ENCODE peak calls at places on chromosomes 11 and 22, in seven cellular contexts. Q is stimulated activated CD8-positive, alpha-beta memory T cell treated with anti-CD3 and anti-CD28 coated beads, Interleukin-7, amount 100 ng/mL, for 24 hours; U is iris pigment epithelial cell; M is left ventricle myocardium inferior; W is PC-9; R is GM23248; C is midbrain. J is an unnamed sample.

GRCh38 chr11:126115253-126115540 is 52.5 kb upstream of the CDON start:
- DNase-seq in Q (no peak), U (no peak), M (peak), W (no peak), R (peak), C (no peak), J (no peak)

GRCh38 chr22:47048123-47049077 is 285.9 kb downstream of the TBC1D22A start:
- DNase-seq in Q (no peak), U (no peak), M (no peak), W (no peak), R (no peak), C (no peak), J (no peak)

GRCh38 chr11:15937601-15938361 is 418.6 kb downstream of the SOX6 start:
- DNase-seq in Q (no peak), U (no peak), M (no peak), W (no peak), R (no peak), C (no peak), J (no peak)

GRCh38 chr11:199004-199581 is 6.2 kb downstream of the SCGB1C1 start:
- DNase-seq in Q (no peak), U (no peak), M (no peak), W (no peak), R (no peak), C (no peak), J (no peak)

GRCh38 chr11:95354304-95354703 is 123.3 kb upstream of the SESN3 start:
- DNase-seq in Q (no peak), U (no peak), M (no peak), W (no peak), R (no peak), C (no peak), J (no peak)

GRCh38 chr22:25203082-25203481 is 3.4 kb downstream of the CRYBB3 start:
- DNase-seq in Q (no peak), U (no peak), M (no peak), W (no peak), R (no peak), C (no peak), J (no peak)

GRCh38 chr11:119885861-119886567 is 157.0 kb upstream of the NECTIN1 start:
- DNase-seq in Q (no peak), U (no peak), M (no peak), W (no peak), R (no peak), C (no peak), J (no peak)

GRCh38 chr22:32200752-32201151 is 4.1 kb downstream of the RFPL2 start:
- DNase-seq in Q (no peak), U (no peak), M (no peak), W (no peak), R (no peak), C (no peak), J (no peak)

GRCh38 chr11:123235117-123235686 is 40.2 kb upstream of the CLMP start:
- DNase-seq in Q (peak), U (no peak), M (peak), W (no peak), R (peak), C (no peak), J (no peak)

GRCh38 chr11:108432783-108433182 is 34.5 kb downstream of the C11orf65 start:
- DNase-seq in Q (no peak), U (peak), M (no peak), W (no peak), R (peak), C (no peak), J (no peak)

GRCh38 chr22:42985541-42985925 is 29.4 kb downstream of the PACSIN2 start:
- DNase-seq in Q (no peak), U (no peak), M (no peak), W (no peak), R (no peak), C (no peak), J (no peak)

GRCh38 chr11:75272821-75273301 is 32.3 kb downstream of the TPBGL start:
- DNase-seq in Q (no peak), U (no peak), M (no peak), W (no peak), R (no peak), C (no peak), J (no peak)

GRCh38 chr11:65864758-65865471 is 4.7 kb downstream of the MUS81 start:
- DNase-seq in Q (no peak), U (no peak), M (peak), W (no peak), R (no peak), C (no peak), J (no peak)

GRCh38 chr11:10622957-10623787 is 54.7 kb upstream of the LYVE1 start:
- DNase-seq in Q (no peak), U (peak), M (peak), W (no peak), R (no peak), C (peak), J (no peak)

GRCh38 chr11:99589771-99590170 is 569.0 kb downstream of the CNTN5 start:
- DNase-seq in Q (no peak), U (no peak), M (no peak), W (no peak), R (no peak), C (no peak), J (no peak)

GRCh38 chr11:95699631-95700470 is 89.7 kb downstream of the FAM76B start:
- DNase-seq in Q (no peak), U (peak), M (no peak), W (no peak), R (peak), C (no peak), J (no peak)

GRCh38 chr11:77236901-77237300 is 64.6 kb downstream of the GDPD4 start:
- DNase-seq in Q (no peak), U (peak), M (no peak), W (no peak), R (peak), C (no peak), J (no peak)

GRCh38 chr22:48574776-48575566 is 1252.7 kb downstream of the BRD1 start:
- DNase-seq in Q (no peak), U (peak), M (no peak), W (no peak), R (peak), C (peak), J (no peak)

GRCh38 chr22:19632671-19633148 is 81.6 kb upstream of the SEPTIN5 start:
- DNase-seq in Q (no peak), U (no peak), M (no peak), W (no peak), R (peak), C (no peak), J (no peak)

GRCh38 chr11:134499990-134500389 is 87.9 kb upstream of the B3GAT1 start:
- DNase-seq in Q (no peak), U (no peak), M (no peak), W (no peak), R (no peak), C (no peak), J (no peak)

GRCh38 chr11:19160839-19161238 is 40.9 kb downstream of the CSRP3 start:
- DNase-seq in Q (no peak), U (no peak), M (no peak), W (no peak), R (no peak), C (no peak), J (no peak)

GRCh38 chr11:108160970-108161566 is 39.7 kb downstream of the ACAT1 start:
- DNase-seq in Q (no peak), U (no peak), M (no peak), W (no peak), R (no peak), C (no peak), J (no peak)

GRCh38 chr11:5618807-5619206 is 6.0 kb upstream of the TRIM34 start:
- DNase-seq in Q (no peak), U (peak), M (no peak), W (no peak), R (peak), C (no peak), J (peak)

GRCh38 chr11:27319065-27319464 is 44.0 kb downstream of the CCDC34 start:
- DNase-seq in Q (no peak), U (peak), M (no peak), W (no peak), R (peak), C (no peak), J (no peak)

GRCh38 chr22:45341503-45341902 is 31.8 kb downstream of the FAM118A start:
- DNase-seq in Q (no peak), U (no peak), M (no peak), W (no peak), R (no peak), C (no peak), J (no peak)

GRCh38 chr22:48568736-48569330 is 1258.8 kb downstream of the BRD1 start:
- DNase-seq in Q (no peak), U (no peak), M (no peak), W (no peak), R (no peak), C (peak), J (no peak)

GRCh38 chr22:50276143-50276542 is 6.0 kb upstream of the MAPK11 start:
- DNase-seq in Q (no peak), U (peak), M (peak), W (no peak), R (peak), C (peak), J (no peak)

GRCh38 chr11:118996926-118997626 is 862 bp upstream of the CENATAC start:
- DNase-seq in Q (no peak), U (peak), M (no peak), W (no peak), R (peak), C (peak), J (no peak)

GRCh38 chr11:133946541-133947297 is 10.0 kb downstream of the IGSF9B start:
- DNase-seq in Q (no peak), U (no peak), M (peak), W (no peak), R (no peak), C (peak), J (no peak)

GRCh38 chr11:133898770-133899115 is 53.4 kb upstream of the SPATA19 start:
- DNase-seq in Q (no peak), U (no peak), M (no peak), W (no peak), R (no peak), C (no peak), J (no peak)

GRCh38 chr11:126781942-126782341 is 218.6 kb downstream of the KIRREL3 start:
- DNase-seq in Q (no peak), U (no peak), M (no peak), W (no peak), R (no peak), C (no peak), J (no peak)

GRCh38 chr11:1640076-1640946 is 10.7 kb downstream of the KRTAP5-5 start:
- DNase-seq in Q (no peak), U (peak), M (no peak), W (no peak), R (peak), C (no peak), J (no peak)

GRCh38 chr11:75954039-75954438 is 139.0 kb downstream of the UVRAG start:
- DNase-seq in Q (no peak), U (no peak), M (no peak), W (no peak), R (peak), C (no peak), J (no peak)

GRCh38 chr22:36211237-36211881 is 9.8 kb upstream of the APOL4 start:
- DNase-seq in Q (no peak), U (peak), M (no peak), W (no peak), R (no peak), C (peak), J (no peak)

GRCh38 chr22:29156507-29156906 is 49.2 kb upstream of the EMID1 start:
- DNase-seq in Q (no peak), U (peak), M (no peak), W (no peak), R (peak), C (no peak), J (no peak)

GRCh38 chr22:19846620-19847344 is 7.9 kb downstream of the GNB1L start:
- DNase-seq in Q (no peak), U (no peak), M (no peak), W (no peak), R (no peak), C (no peak), J (no peak)

GRCh38 chr11:20617346-20617745 is 17.9 kb downstream of the SLC6A5 start:
- DNase-seq in Q (no peak), U (no peak), M (no peak), W (no peak), R (no peak), C (no peak), J (no peak)